ENCODE peak calls at places on chromosomes 11 and 22, in eight cellular contexts. M is stomach; Z is heart right ventricle; R is stimulated activated CD4-positive, alpha-beta T cell treated with anti-CD3 and anti-CD28 coated beads, TNF-alpha, amount 100 ng/mL, for 1 hour; E is head of caudate nucleus; K is NCI-H2081; H is WTC11; V is caudate nucleus. Y is an unnamed sample.

GRCh38 chr11:121928597-121929580 is 187.1 kb downstream of the BLID start:
- DNase-seq in M (no peak), Z (no peak), R (no peak), E (peak; percentile 11), K (no peak), H (peak; percentile 17), V (peak; percentile 25), Y (no peak)

GRCh38 chr11:2525166-2525861 is 80.5 kb downstream of the KCNQ1 start:
- DNase-seq in M (peak; percentile 61), Z (peak; percentile 13), R (no peak), E (no peak), K (no peak), H (peak; percentile 10), V (no peak), Y (peak; percentile 6)

GRCh38 chr22:37210041-37210803 is 2.1 kb downstream of the SSTR3 start:
- DNase-seq in M (no peak), Z (no peak), R (no peak), E (no peak), K (no peak), H (no peak), V (no peak), Y (no peak)

GRCh38 chr22:32788884-32789624 is 12.5 kb upstream of the TIMP3 start:
- DNase-seq in M (no peak), Z (no peak), R (no peak), E (no peak), K (no peak), H (no peak), V (no peak), Y (no peak)

GRCh38 chr11:88801484-88802123 is 264.2 kb downstream of the GRM5 start:
- DNase-seq in M (no peak), Z (no peak), R (no peak), E (no peak), K (no peak), H (no peak), V (no peak), Y (no peak)

GRCh38 chr11:9820260-9820659 is 156.4 kb downstream of the SWAP70 start:
- DNase-seq in M (no peak), Z (peak; percentile 54), R (no peak), E (no peak), K (no peak), H (no peak), V (no peak), Y (no peak)

GRCh38 chr11:17379383-17380180 is 8.9 kb downstream of the KCNJ11 start:
- DNase-seq in M (no peak), Z (no peak), R (no peak), E (no peak), K (no peak), H (no peak), V (no peak), Y (no peak)

GRCh38 chr22:17366830-17367229 is 2.4 kb upstream of the CECR2 start:
- DNase-seq in M (no peak), Z (peak; percentile 68), R (no peak), E (peak; percentile 69), K (no peak), H (peak; percentile 78), V (peak; percentile 10), Y (peak; percentile 35)

GRCh38 chr11:134481135-134481534 is 69.1 kb upstream of the B3GAT1 start:
- DNase-seq in M (no peak), Z (no peak), R (no peak), E (no peak), K (no peak), H (no peak), V (no peak), Y (no peak)